ENCODE peak calls at places on chromosome 6, in seven cellular contexts. O is cardiac muscle cell, V is HepG2, P is upper lobe of left lung, A is RWPE1, H is endothelial cell, T is uterus. F is an unnamed sample.

GRCh38 chr6:43376551-43376981 is 7.1 kb upstream of the ZNF318 start:
- DNase-seq in V (no peak), T (no peak), O (no peak), A (no peak), H (no peak), P (no peak), F (no peak)

GRCh38 chr6:16043171-16044142 is 85.4 kb upstream of the MYLIP start:
- DNase-seq in V (no peak), H (no peak), P (no peak), O (peak; percentile 48), A (no peak), T (no peak), F (no peak)

GRCh38 chr6:13484827-13485226 is 2.6 kb downstream of the GFOD1 start:
- DNase-seq in A (no peak), V (no peak), P (no peak), H (no peak), O (no peak), T (no peak), F (no peak)

GRCh38 chr6:39137235-39137634 is 22.2 kb upstream of the SAYSD1 start:
- DNase-seq in H (peak; percentile 65), P (no peak), O (peak; percentile 57), T (no peak), A (peak; percentile 38), V (peak; percentile 54), F (peak; percentile 65)

GRCh38 chr6:107819217-107819616 is 4.9 kb downstream of the SCML4 start:
- DNase-seq in V (no peak), O (no peak), P (no peak), A (no peak), T (no peak), H (no peak), F (no peak)

GRCh38 chr6:85864453-85865401 is 222.0 kb upstream of the SYNCRIP start:
- DNase-seq in P (no peak), T (no peak), O (peak; percentile 47), A (no peak), V (peak; percentile 38), H (no peak), F (no peak)

GRCh38 chr6:43283514-43283901 is 14.6 kb upstream of the SLC22A7 start:
- DNase-seq in O (no peak), T (no peak), P (no peak), A (no peak), H (no peak), V (no peak), F (no peak)

GRCh38 chr6:44247338-44248302 is 719 bp downstream of the HSP90AB1 start:
- DNase-seq in T (peak; percentile 66), V (peak; percentile 36), H (peak; percentile 74), A (no peak), P (peak; percentile 77), O (peak; percentile 73), F (peak; percentile 39)

GRCh38 chr6:116168148-116168547 is 42.2 kb upstream of the COL10A1 start:
- DNase-seq in P (no peak), T (no peak), H (no peak), V (no peak), A (no peak), O (no peak), F (no peak)

GRCh38 chr6:9456241-9456658 is 958.6 kb downstream of the TFAP2A start:
- DNase-seq in A (no peak), O (no peak), H (no peak), P (no peak), V (no peak), T (no peak), F (no peak)

GRCh38 chr6:166466178-166467122 is 83.7 kb upstream of the MPC1 start:
- DNase-seq in V (no peak), T (peak; percentile 29), A (peak; percentile 58), O (peak; percentile 81), H (no peak), P (peak; percentile 64), F (no peak)

GRCh38 chr6:4575724-4576123 is 200.5 kb upstream of the CDYL start:
- DNase-seq in P (no peak), V (no peak), H (no peak), A (no peak), T (no peak), O (no peak), F (no peak)

GRCh38 chr6:34570066-34570833 is 14.1 kb upstream of the SPDEF start:
- DNase-seq in V (no peak), A (no peak), T (no peak), H (no peak), O (no peak), P (no peak), F (no peak)

GRCh38 chr6:151284012-151284411 is 44.2 kb downstream of the AKAP12 start:
- DNase-seq in V (no peak), A (peak; percentile 15), O (no peak), P (no peak), H (no peak), T (no peak), F (no peak)

GRCh38 chr6:66558189-66558588 is 851.2 kb upstream of the EYS start:
- DNase-seq in T (no peak), P (no peak), O (no peak), V (peak; percentile 7), A (no peak), H (no peak), F (no peak)
- TF ChIP-seq CTCF in T (no peak), P (no peak), O (no peak), V (peak; percentile 43), A (no peak), H (peak; percentile 39), F (peak; percentile 17)

DNA sequence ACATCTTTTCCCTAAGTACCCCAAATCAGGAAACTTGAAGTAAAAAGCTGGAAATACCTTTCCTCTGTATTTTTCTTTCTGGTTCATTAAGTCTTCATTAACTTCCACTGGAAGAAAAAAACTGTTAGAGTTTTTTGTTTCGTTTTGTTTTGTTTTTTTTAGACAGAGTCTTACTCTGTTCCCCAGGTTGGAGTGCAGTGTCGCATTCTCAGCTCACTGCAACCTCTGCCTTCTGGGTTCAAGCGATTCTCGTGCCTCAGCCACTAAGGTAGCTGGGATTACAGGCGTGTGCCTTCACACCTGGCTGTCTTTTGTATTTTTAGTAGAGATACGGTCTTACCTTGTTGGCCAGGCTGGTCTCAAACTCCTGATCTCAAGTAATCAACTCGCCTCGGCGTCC is 14.8 kb downstream of the RPF2 start:
- DNase-seq in O (no peak), A (no peak), P (no peak), H (no peak), V (no peak), T (no peak), F (no peak)
- TF ChIP-seq CTCF in O (no peak), A (no peak), P (no peak), H (no peak), V (no peak), T (no peak), F (no peak)

DNA sequence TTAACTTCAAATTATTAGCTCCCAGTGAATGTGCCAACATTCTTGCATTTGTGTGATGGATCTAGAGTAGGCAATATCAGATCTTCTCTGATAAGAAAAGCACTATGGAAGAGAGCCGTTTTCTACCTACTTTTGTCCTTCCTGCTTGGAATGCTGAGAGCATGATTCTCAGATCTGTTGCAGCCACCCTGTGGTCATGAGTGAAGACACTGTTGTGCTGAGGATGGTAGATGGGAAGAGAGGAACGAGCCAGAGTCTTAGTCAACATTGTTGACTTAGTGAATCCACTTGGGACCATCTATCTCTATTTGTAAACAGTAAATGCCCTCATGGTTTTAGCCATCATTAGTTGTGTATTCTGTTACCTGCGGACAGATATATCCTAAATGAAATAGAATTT is 202.6 kb downstream of the CD109 start:
- DNase-seq in V (no peak), O (peak; percentile 5), T (no peak), A (no peak), P (no peak), H (no peak), F (no peak)
- TF ChIP-seq CTCF in V (peak; percentile 15), O (no peak), T (peak; percentile 6), A (no peak), P (no peak), H (no peak), F (no peak)

GRCh38 chr6:41801380-41801779 is 13.9 kb downstream of the TOMM6 start:
- DNase-seq in A (no peak), T (no peak), O (peak; percentile 54), V (no peak), P (no peak), H (no peak), F (no peak)
- TF ChIP-seq CTCF in A (peak; percentile 47), T (no peak), O (peak; percentile 77), V (peak; percentile 23), P (no peak), H (peak; percentile 20), F (peak; percentile 40)

DNA sequence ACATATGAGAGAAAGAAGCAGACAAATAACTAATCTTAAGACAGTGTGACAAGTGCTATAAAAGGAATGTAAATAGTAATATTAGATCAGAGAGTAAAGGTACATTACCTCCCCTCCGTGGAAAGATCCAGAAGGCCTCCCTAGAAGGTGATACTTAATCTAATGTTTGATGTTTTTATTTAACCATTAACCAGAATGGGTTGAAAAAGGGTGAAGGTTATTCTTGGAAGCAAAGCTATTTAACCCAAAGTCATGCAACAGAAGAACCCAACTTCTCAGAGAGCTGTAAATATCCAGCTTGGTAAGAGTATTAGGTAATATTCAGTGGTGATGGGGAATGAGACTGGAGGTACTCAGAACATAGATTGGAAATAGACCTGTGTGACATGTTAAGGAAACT is 68.0 kb upstream of the HIVEP1 start:
- DNase-seq in T (no peak), V (no peak), H (no peak), O (no peak), A (no peak), P (no peak), F (no peak)
- TF ChIP-seq CTCF in T (no peak), V (no peak), H (no peak), O (no peak), A (no peak), P (no peak), F (no peak)

GRCh38 chr6:64012351-64013060 is 376.9 kb downstream of the PHF3 start:
- DNase-seq in H (peak; percentile 34), T (no peak), P (no peak), O (peak; percentile 83), A (peak; percentile 46), V (peak; percentile 61), F (no peak)
- TF ChIP-seq CTCF in H (no peak), T (peak; percentile 50), P (no peak), O (peak; percentile 90), A (peak; percentile 73), V (peak; percentile 93), F (peak; percentile 68)

GRCh38 chr6:105135056-105135455 is 44.8 kb downstream of the POPDC3 start:
- DNase-seq in T (no peak), O (peak; percentile 16), P (no peak), A (no peak), H (no peak), V (peak; percentile 47), F (no peak)
- TF ChIP-seq CTCF in T (no peak), O (no peak), P (no peak), A (no peak), H (no peak), V (peak; percentile 37), F (peak; percentile 27)

GRCh38 chr6:24935753-24936152 is at the start of gene RIPOR2:
- DNase-seq in V (no peak), O (no peak), A (no peak), P (peak; percentile 84), H (peak; percentile 52), T (no peak), F (no peak)
- TF ChIP-seq CTCF in V (no peak), O (peak; percentile 7), A (no peak), P (no peak), H (no peak), T (no peak), F (no peak)

F was measured in progenitor cell of endocrine pancreas.